ENCODE peak calls at places on chromosomes 13 and 19, in four cellular contexts. M is heart right ventricle, W is thoracic aorta, Y is mammary epithelial cell. L is an unnamed sample.
A peak's percentile ranks its signal among the peaks of the same experiment; 100 is the strongest.

GRCh38 chr13:97380696-97381095 is 53.3 kb upstream of the RAP2A start:
- DNase-seq in W (no peak), M (no peak), Y (no peak), L (no peak)

GRCh38 chr19:55251296-55252081 is 7.3 kb downstream of the PPP6R1 start:
- DNase-seq in M (no peak), Y (no peak), W (no peak), L (peak; percentile 53)

GRCh38 chr19:10096615-10096963 is 5.9 kb downstream of the ANGPTL6 start:
- DNase-seq in Y (no peak), W (no peak), M (no peak), L (no peak)

GRCh38 chr19:42471554-42472249 is 29.0 kb upstream of the CXCL17 start:
- DNase-seq in W (no peak), Y (peak; percentile 55), M (no peak), L (no peak)

GRCh38 chr13:80379245-80379644 is 38.3 kb upstream of the SPRY2 start:
- DNase-seq in M (no peak), Y (peak; percentile 63), W (no peak), L (peak; percentile 69)

GRCh38 chr13:113669871-113670341 is 2.9 kb downstream of the GRK1 start:
- DNase-seq in Y (no peak), M (no peak), W (no peak), L (no peak)

GRCh38 chr13:109155301-109155761 is 525.9 kb downstream of the MYO16 start:
- DNase-seq in Y (peak; percentile 14), W (no peak), M (no peak), L (no peak)

GRCh38 chr13:28606466-28606865 is 52.5 kb upstream of the POMP start:
- DNase-seq in Y (no peak), W (no peak), M (no peak), L (no peak)

GRCh38 chr13:32001392-32001768 is 30.2 kb upstream of the FRY start:
- DNase-seq in M (peak; percentile 24), Y (peak; percentile 44), W (no peak), L (no peak)

GRCh38 chr19:45927565-45928261 is 13.1 kb upstream of the NANOS2 start:
- DNase-seq in M (peak; percentile 86), W (peak; percentile 70), Y (peak; percentile 88), L (peak; percentile 67)
- TF ChIP-seq CTCF in M (no peak), W (no peak), Y (no peak), L (no peak)

GRCh38 chr19:40642062-40642706 is 41.0 kb downstream of the LTBP4 start:
- DNase-seq in M (no peak), Y (no peak), W (no peak), L (no peak)

GRCh38 chr19:40641306-40641705 is 40.1 kb downstream of the LTBP4 start:
- DNase-seq in Y (no peak), M (peak; percentile 48), W (no peak), L (no peak)

GRCh38 chr19:40642757-40643325 is 41.7 kb downstream of the LTBP4 start:
- DNase-seq in M (no peak), W (no peak), Y (no peak), L (no peak)

GRCh38 chr19:40650749-40651305 is 39.6 kb downstream of the NUMBL start:
- DNase-seq in Y (no peak), M (no peak), W (no peak), L (no peak)

DNA sequence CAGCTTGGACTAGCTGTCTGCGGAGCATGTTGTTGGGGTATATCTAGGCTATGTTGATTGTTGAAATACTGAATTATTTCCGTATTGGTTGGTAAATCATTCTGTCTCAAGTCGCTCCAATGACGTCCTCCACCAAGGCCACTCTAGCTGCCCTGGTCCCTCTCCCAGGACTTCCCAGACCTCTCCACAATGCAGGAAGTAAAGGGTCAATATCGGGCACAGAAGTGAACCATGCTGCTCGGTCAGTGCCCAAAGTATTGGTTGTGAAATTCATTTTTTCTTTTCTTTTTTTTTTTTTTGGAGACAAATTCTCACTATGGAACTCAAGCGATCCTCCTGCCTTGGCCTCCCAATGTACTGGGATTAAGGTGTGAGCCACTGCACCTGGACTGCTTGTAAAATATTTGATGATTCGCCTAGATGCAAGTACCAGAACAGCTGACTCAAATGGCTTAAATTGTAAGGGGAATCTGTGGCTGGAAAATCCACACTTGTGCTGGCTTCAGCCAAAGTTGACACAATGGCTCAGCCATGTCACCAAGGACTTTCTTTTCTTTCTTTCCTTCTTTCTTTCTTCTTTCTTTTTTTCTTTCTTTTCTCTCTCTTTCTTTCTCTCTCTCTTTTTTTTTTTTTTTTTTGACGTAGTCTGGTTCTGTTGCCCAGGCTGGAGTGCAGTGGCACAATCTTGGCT is 43.7 kb downstream of the NUMBL start:
- DNase-seq in W (no peak), M (no peak), Y (peak; percentile 54), L (no peak)
- H3K4me3 ChIP-seq in W (peak overlapping the region; percentile 55), M (no peak overlapping the region), Y (no peak overlapping the region), L (no peak overlapping the region)

DNA sequence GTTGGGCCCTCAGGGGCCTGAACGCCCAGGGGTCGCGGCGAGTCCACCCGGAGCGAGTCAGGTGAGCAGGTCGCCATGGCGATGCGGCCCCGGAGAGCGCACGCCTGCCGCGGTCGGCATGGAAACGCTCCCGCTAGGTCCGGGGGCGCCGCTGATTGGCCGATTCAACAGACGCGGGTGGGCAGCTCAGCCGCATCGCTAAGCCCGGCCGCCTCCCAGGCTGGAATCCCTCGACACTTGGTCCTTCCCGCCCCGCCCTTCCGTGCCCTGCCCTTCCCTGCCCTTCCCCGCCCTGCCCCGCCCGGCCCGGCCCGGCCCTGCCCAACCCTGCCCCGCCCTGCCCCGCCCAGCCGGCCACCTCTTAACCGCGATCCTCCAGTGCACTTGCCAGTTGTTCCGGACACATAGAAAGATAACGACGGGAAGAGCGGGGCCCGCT is at the start of gene CCNA1:
- DNase-seq in W (no peak), Y (peak; percentile 47), M (peak; percentile 16), L (no peak)
- H3K27me3 ChIP-seq in W (no peaks in the 10 kb centered on the region), Y (no peaks in the 10 kb centered on the region), M (peaks cover 47% of the 10 kb centered on the region), L (peaks cover 15% of the 10 kb centered on the region)

GRCh38 chr13:23901365-23901764 is 4.1 kb upstream of the C1QTNF9B start:
- DNase-seq in W (no peak), Y (peak; percentile 28), M (no peak), L (no peak)

GRCh38 chr13:23909606-23910005 is 12.3 kb upstream of the C1QTNF9B start:
- DNase-seq in Y (no peak), W (no peak), M (no peak), L (no peak)

GRCh38 chr13:23903906-23904280 is 6.6 kb upstream of the C1QTNF9B start:
- DNase-seq in W (no peak), Y (no peak), M (no peak), L (no peak)

GRCh38 chr13:23902975-23903905 is 5.9 kb upstream of the C1QTNF9B start:
- DNase-seq in W (no peak), M (peak; percentile 17), Y (no peak), L (no peak)

GRCh38 chr13:23905766-23906165 is 8.5 kb upstream of the C1QTNF9B start:
- DNase-seq in Y (no peak), M (no peak), W (no peak), L (no peak)
- TF ChIP-seq CTCF in Y (no peak), M (no peak), W (no peak), L (no peak)

GRCh38 chr13:52599037-52599852 is 43.0 kb upstream of the HNRNPA1L2 start:
- DNase-seq in W (no peak), M (no peak), Y (peak; percentile 83), L (no peak)

GRCh38 chr13:52600666-52601065 is 41.6 kb upstream of the HNRNPA1L2 start:
- DNase-seq in Y (no peak), W (no peak), M (no peak), L (no peak)

GRCh38 chr13:52597676-52598075 is 44.6 kb upstream of the HNRNPA1L2 start:
- DNase-seq in W (no peak), Y (no peak), M (no peak), L (no peak)

GRCh38 chr13:52599853-52600603 is 42.2 kb upstream of the HNRNPA1L2 start:
- DNase-seq in Y (peak; percentile 32), M (peak; percentile 25), W (no peak), L (no peak)
- H3K4me3 ChIP-seq in Y (peak overlapping the region; percentile 47), M (peak overlapping the region; percentile 54), W (peak overlapping the region; percentile 96), L (peak overlapping the region; percentile 47)